ENCODE peak calls at places on chromosome 2, in seven cellular contexts. Q, P, A, K, H, D and I are unnamed samples.

GRCh38 chr2:220001693-220002260 is 374.3 kb downstream of the SLC4A3 start:
- DNase-seq in D (no peak), P (no peak), A (no peak), K (no peak), Q (no peak), H (peak; percentile 68), I (no peak)

GRCh38 chr2:147916067-147916466 is 71.2 kb downstream of the ACVR2A start:
- DNase-seq in H (no peak), P (no peak), A (no peak), K (no peak), Q (no peak), D (no peak), I (no peak)

GRCh38 chr2:128442053-128442751 is 123.5 kb upstream of the HS6ST1 start:
- DNase-seq in P (no peak), D (no peak), H (peak; percentile 34), Q (no peak), K (no peak), A (no peak), I (no peak)

GRCh38 chr2:133780099-133780996 is 212.1 kb upstream of the NCKAP5 start:
- DNase-seq in D (peak; percentile 80), K (peak; percentile 30), H (peak; percentile 90), P (peak; percentile 69), Q (peak; percentile 48), A (no peak), I (peak; percentile 48)

GRCh38 chr2:229445501-229446294 is 174.6 kb upstream of the PID1 start:
- DNase-seq in K (no peak), Q (no peak), H (peak; percentile 27), P (no peak), D (peak; percentile 43), A (peak; percentile 89), I (no peak)

GRCh38 chr2:235105821-235106359 is 154.1 kb downstream of the SH3BP4 start:
- DNase-seq in K (no peak), P (no peak), H (peak; percentile 32), Q (no peak), A (no peak), D (no peak), I (no peak)

GRCh38 chr2:234996467-234997270 is 44.9 kb downstream of the SH3BP4 start:
- DNase-seq in Q (no peak), D (peak; percentile 37), A (peak; percentile 81), K (no peak), H (peak; percentile 78), P (peak; percentile 62), I (no peak)

GRCh38 chr2:203890733-203891132 is 23.2 kb downstream of the CTLA4 start:
- DNase-seq in K (no peak), H (no peak), A (no peak), P (no peak), D (no peak), Q (no peak), I (no peak)

GRCh38 chr2:30722936-30723725 is 84.1 kb downstream of the CAPN13 start:
- DNase-seq in D (no peak), P (no peak), H (no peak), Q (no peak), K (no peak), A (no peak), I (no peak)

GRCh38 chr2:200051621-200051945 is 96.2 kb downstream of the MAIP1 start:
- DNase-seq in D (no peak), A (no peak), Q (no peak), K (no peak), H (no peak), P (no peak), I (no peak)

GRCh38 chr2:74556831-74557370 is 2.4 kb downstream of the DOK1 start:
- DNase-seq in H (no peak), Q (no peak), K (no peak), P (no peak), D (no peak), A (no peak), I (no peak)

GRCh38 chr2:63899639-63900038 is 57.9 kb downstream of the UGP2 start:
- DNase-seq in A (no peak), Q (no peak), K (no peak), P (no peak), D (no peak), H (no peak), I (no peak)

GRCh38 chr2:158967731-158968395 is 577 bp upstream of the TANC1 start:
- DNase-seq in D (peak; percentile 69), Q (peak; percentile 79), A (peak; percentile 93), P (peak; percentile 17), H (peak; percentile 56), K (peak; percentile 6), I (no peak)

GRCh38 chr2:128219891-128220290 is 98.8 kb downstream of the HS6ST1 start:
- DNase-seq in K (no peak), A (no peak), H (peak; percentile 34), D (no peak), P (no peak), Q (no peak), I (no peak)

GRCh38 chr2:39487398-39488250 is 50.5 kb upstream of the MAP4K3 start:
- DNase-seq in A (no peak), D (no peak), H (peak; percentile 67), P (no peak), K (no peak), Q (no peak), I (no peak)

GRCh38 chr2:64831134-64831976 is 157.8 kb upstream of the SLC1A4 start:
- DNase-seq in H (peak; percentile 91), P (peak; percentile 85), Q (no peak), D (peak; percentile 69), A (peak; percentile 93), K (peak; percentile 85), I (peak; percentile 94)

GRCh38 chr2:104656496-104657310 is 197.2 kb upstream of the POU3F3 start:
- DNase-seq in P (no peak), D (no peak), K (no peak), Q (no peak), A (no peak), H (no peak), I (no peak)

GRCh38 chr2:27085670-27086089 is 892 bp upstream of the KHK start:
- DNase-seq in P (no peak), A (peak; percentile 96), H (peak; percentile 63), D (peak; percentile 69), K (no peak), Q (peak; percentile 49), I (peak; percentile 48)

GRCh38 chr2:193462411-193462810 is 1267.7 kb upstream of the TMEFF2 start:
- DNase-seq in D (no peak), H (no peak), A (no peak), K (no peak), Q (no peak), P (no peak), I (no peak)